ENCODE peak calls at places on chromosomes 4 and X, in six cellular contexts. V is psoas muscle, R is H9, X is heart left ventricle, B is pancreas, L is Peyer's patch. A is an unnamed sample.

GRCh38 chr4:147138171-147138570 is 192.5 kb upstream of the TTC29 start:
- DNase-seq in L (no peak), X (no peak), R (no peak), B (no peak), V (no peak), A (no peak)

GRCh38 chr4:80171251-80171650 is 26.1 kb upstream of the PRDM8 start:
- DNase-seq in V (no peak), X (no peak), L (no peak), B (no peak), R (no peak), A (no peak)

GRCh38 chrX:24253030-24253429 is 60.8 kb downstream of the SUPT20HL2 start:
- DNase-seq in X (no peak), B (no peak), V (no peak), R (no peak), L (no peak), A (no peak)

GRCh38 chr4:170138580-170139194 is 48.9 kb upstream of the AADAT start:
- DNase-seq in X (peak), L (peak), V (peak), B (no peak), R (peak), A (peak)

GRCh38 chr4:16079046-16079445 is 4.8 kb downstream of the PROM1 start:
- DNase-seq in B (no peak), L (no peak), V (no peak), X (no peak), R (no peak), A (no peak)

GRCh38 chr4:142083264-142083663 is 446.9 kb downstream of the IL15 start:
- DNase-seq in R (no peak), L (no peak), B (no peak), X (no peak), V (no peak), A (no peak)

GRCh38 chr4:122205687-122206086 is 53.6 kb downstream of the BLTP1 start:
- DNase-seq in V (no peak), X (no peak), L (no peak), R (no peak), B (no peak), A (no peak)

GRCh38 chrX:119455264-119455663 is 13.0 kb upstream of the SLC25A5 start:
- DNase-seq in X (no peak), B (no peak), V (no peak), L (no peak), R (no peak), A (no peak)

GRCh38 chrX:155028749-155029360 is 2.2 kb downstream of the FUNDC2 start:
- DNase-seq in R (no peak), V (no peak), L (no peak), X (no peak), B (no peak), A (no peak)

GRCh38 chrX:10048076-10048475 is 80.9 kb downstream of the CLDN34 start:
- DNase-seq in R (no peak), B (no peak), V (no peak), X (no peak), L (no peak), A (no peak)

GRCh38 chr4:112942077-112942476 is 107.4 kb upstream of the ANK2 start:
- DNase-seq in X (no peak), R (no peak), V (no peak), L (no peak), B (no peak), A (no peak)

GRCh38 chr4:82126641-82127040 is 247.2 kb downstream of the HNRNPD start:
- DNase-seq in R (no peak), V (no peak), X (no peak), B (no peak), L (no peak), A (no peak)

GRCh38 chr4:54550415-54551171 is 107.2 kb upstream of the KIT start:
- DNase-seq in L (no peak), V (no peak), B (no peak), R (no peak), X (no peak), A (no peak)

GRCh38 chr4:112708772-112709171 is 71.8 kb downstream of the LARP7 start:
- DNase-seq in R (no peak), L (no peak), B (no peak), X (no peak), V (no peak), A (no peak)

GRCh38 chrX:126985960-126986359 is 166.4 kb downstream of the PRR32 start:
- DNase-seq in R (no peak), V (no peak), L (no peak), X (no peak), B (no peak), A (no peak)

GRCh38 chr4:22427676-22428075 is 88.2 kb downstream of the ADGRA3 start:
- DNase-seq in X (no peak), L (no peak), V (no peak), B (no peak), R (no peak), A (no peak)

GRCh38 chr4:42282081-42282901 is 115.0 kb upstream of the SHISA3 start:
- DNase-seq in B (no peak), L (no peak), V (peak), X (no peak), R (peak), A (no peak)

GRCh38 chr4:8176547-8177399 is 18.2 kb upstream of the ABLIM2 start:
- DNase-seq in R (peak), V (peak), B (peak), X (peak), L (no peak), A (no peak)

GRCh38 chr4:156888762-156889161 is 82.8 kb downstream of the PDGFC start:
- DNase-seq in B (no peak), X (no peak), R (no peak), L (no peak), V (no peak), A (no peak)

GRCh38 chr4:24970191-24970590 is 57.3 kb upstream of the CCDC149 start:
- DNase-seq in R (no peak), V (no peak), B (no peak), L (no peak), X (no peak), A (no peak)

GRCh38 chr4:32268949-32269348 is 1548.8 kb downstream of the PCDH7 start:
- DNase-seq in B (no peak), L (no peak), R (no peak), X (no peak), V (no peak), A (no peak)

GRCh38 chr4:19266566-19266965 is 985.1 kb upstream of the SLIT2 start:
- DNase-seq in B (no peak), X (no peak), L (no peak), R (no peak), V (no peak), A (no peak)

GRCh38 chr4:139528377-139529005 is 27.5 kb downstream of the SETD7 start:
- DNase-seq in B (no peak), L (peak), R (no peak), X (peak), V (peak), A (no peak)

GRCh38 chr4:118284169-118284568 is 68.6 kb downstream of the PRSS12 start:
- DNase-seq in V (no peak), R (no peak), B (no peak), X (no peak), L (no peak), A (no peak)

GRCh38 chr4:8241895-8242696 is 27.5 kb upstream of the HTRA3 start:
- DNase-seq in V (peak), B (peak), R (peak), L (peak), X (peak), A (peak)

GRCh38 chrX:46327229-46328081 is 217.8 kb downstream of the ZNF674 start:
- DNase-seq in V (no peak), R (peak), X (no peak), L (no peak), B (peak), A (no peak)
- H3K27ac ChIP-seq in V (no peak), R (peak), X (peak), L (peak), B (peak), A (no peak)

GRCh38 chr4:57018930-57019329 is 40.2 kb downstream of the POLR2B start:
- DNase-seq in B (no peak), X (no peak), L (no peak), R (no peak), V (no peak), A (no peak)
- TF ChIP-seq CTCF in B (no peak), X (no peak), L (no peak), R (no peak), V (no peak), A (no peak)

GRCh38 chr4:173529505-173530325 is at the start of gene HAND2:
- DNase-seq in B (peak), X (peak), L (no peak), R (peak), V (peak), A (no peak)

GRCh38 chr4:173526724-173527102 is 3.3 kb downstream of the HAND2 start:
- DNase-seq in L (no peak), B (no peak), V (no peak), X (no peak), R (no peak), A (no peak)

GRCh38 chr4:173527103-173527876 is 2.7 kb downstream of the HAND2 start:
- DNase-seq in B (no peak), V (no peak), X (no peak), L (no peak), R (peak), A (no peak)

GRCh38 chr4:173530326-173531062 is 465 bp upstream of the HAND2 start:
- DNase-seq in V (no peak), B (no peak), L (no peak), R (no peak), X (no peak), A (no peak)

DNA sequence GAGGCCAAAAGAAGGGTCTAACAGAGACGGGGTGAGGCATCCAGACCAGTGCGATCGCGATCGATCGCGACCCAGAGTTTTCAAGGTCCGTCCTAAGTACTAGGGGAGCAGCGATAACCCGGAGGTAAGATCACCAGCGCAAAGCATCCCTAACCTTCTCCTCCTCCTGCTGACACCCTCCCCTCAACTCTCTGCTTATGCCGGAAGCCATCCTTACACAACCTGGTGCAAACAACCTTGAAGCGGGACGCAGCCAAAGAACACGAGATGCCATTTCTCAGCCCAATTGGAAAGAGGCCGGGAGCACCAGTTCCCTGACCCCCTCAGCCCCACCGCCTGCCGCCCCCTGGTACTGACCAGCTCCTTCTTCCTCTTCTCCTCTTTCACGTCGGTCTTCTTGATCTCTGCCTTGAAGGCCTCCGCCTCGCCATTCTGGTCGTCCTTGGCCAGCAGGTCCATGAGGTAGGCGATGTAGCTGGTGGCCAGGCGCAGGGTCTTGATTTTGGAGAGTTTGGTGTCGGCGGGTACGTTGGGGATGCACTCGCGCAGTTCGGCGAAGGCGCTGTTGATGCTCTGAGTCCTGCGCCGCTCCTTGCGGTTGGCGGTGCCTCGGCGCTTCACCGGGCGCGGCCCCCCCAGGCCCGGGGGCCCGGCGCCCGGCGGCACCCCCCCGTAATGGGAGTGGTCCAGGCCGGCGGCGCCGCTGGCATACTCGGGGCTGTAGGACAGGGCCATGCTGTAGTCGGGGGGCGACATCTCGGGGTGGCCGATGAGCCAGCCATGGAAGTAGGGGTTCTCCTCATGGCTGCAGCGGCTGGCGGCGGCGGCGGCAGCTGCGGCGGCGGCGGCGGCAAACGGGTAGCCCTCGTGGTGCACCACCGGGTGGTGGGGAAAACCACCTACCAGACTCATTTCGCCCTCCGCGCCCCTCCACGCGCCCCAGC is 1.4 kb downstream of the HAND2 start:
- DNase-seq in L (no peak), V (peak), R (peak), B (peak), X (peak), A (no peak)
- H3K27ac ChIP-seq in L (peak), V (no peak), R (no peak), B (no peak), X (peak), A (no peak)

DNA sequence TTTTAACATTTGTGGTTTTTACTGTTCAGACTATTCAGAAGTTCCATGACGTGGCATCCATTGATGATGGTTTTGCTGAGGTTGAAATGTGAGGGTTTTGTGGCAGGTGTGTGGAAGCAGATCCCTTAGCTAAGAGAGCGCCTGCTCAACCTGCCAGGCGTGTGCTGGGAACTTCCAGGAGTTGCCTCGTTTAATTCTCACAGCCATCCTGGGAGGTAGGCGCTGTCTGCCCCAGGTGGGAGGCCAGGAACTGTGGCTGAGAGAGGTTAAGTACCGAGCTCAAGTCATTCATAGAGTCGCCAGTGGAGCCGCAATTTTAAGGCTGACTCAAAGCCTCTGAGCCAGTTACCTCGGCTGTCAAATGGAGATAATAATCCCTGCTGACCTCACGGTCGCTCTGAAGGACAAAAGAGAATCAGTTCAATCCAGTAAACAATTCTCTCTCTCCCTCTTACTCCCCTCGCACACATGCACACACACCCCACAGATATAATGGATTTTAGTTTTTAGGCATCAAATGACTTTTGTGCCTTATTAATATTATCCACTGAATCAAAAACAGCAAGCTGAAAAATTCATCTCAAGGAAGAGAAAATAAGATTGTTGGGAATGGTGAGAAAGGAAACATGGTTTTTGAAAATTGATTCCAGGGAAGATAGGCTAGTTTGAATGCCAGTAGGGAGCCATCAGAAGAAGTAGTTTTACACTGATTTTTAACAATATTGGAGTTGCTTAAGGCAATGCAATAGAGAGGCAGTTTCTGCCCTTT is 171.4 kb downstream of the PTTG2 start:
- DNase-seq in R (peak), L (no peak), B (no peak), X (no peak), V (no peak), A (peak)
- TF ChIP-seq CTCF in R (no peak), L (no peak), B (no peak), X (no peak), V (no peak), A (no peak)

GRCh38 chrX:137563681-137564651 is 2.0 kb upstream of the ZIC3 start:
- DNase-seq in V (no peak), X (no peak), B (peak), R (peak), L (no peak), A (no peak)
- H3K27ac ChIP-seq in V (no peak), X (no peak), B (no peak), R (peak), L (no peak), A (no peak)

GRCh38 chr4:67122029-67122428 is 423.3 kb downstream of the CENPC start:
- DNase-seq in B (no peak), R (no peak), V (no peak), X (no peak), L (no peak), A (no peak)
- TF ChIP-seq CTCF in B (no peak), R (peak), V (no peak), X (no peak), L (no peak), A (no peak)

DNA sequence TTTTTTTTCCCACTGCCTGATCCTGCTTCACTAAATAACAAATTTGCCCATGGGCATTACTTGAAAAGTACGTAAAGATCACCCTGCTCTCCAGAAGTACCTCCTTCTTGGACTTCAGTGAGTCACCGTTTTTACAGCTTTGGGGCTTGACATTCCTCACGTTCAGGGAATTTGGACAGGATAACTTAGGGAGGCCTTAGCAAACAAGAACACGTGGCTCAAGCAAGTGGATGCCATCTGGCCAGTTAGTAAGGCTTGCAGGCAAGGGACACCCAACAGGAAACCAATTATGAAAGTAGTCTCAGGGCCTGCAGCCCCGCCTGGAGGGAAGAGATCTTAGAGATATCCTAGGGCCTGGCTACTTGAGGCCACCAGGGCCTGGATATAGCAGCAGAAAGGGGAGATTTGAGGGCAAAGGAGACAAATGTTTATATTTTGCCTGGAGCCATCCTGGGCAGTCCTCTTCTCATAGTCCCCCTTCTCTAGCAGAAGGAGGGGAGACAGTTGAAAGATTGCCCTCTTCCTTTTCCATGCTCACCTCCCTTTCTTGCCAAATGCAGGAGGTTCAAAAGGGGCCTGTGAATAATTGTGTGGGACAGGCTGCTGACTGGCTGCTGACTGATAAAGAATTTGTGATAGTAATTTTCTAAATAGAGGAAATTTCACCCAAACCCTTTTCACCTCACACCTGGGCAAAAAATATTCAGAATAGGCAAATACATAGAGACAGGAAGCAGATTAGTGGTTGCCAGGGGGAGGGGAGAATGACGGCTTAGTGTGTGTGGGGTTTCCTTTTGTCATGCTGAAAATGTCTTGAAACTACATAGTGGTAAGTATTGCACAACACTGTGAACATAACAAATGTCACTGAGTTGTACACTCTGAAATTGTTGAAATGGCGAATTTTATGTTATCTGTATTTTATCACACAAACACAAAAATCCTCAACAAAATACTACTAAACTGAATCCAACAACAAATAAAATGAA is 60.4 kb upstream of the PLAC1 start:
- DNase-seq in B (no peak), L (no peak), V (peak), R (no peak), X (no peak), A (no peak)
- H3K27ac ChIP-seq in B (no peak), L (no peak), V (no peak), R (no peak), X (no peak), A (no peak)

DNA sequence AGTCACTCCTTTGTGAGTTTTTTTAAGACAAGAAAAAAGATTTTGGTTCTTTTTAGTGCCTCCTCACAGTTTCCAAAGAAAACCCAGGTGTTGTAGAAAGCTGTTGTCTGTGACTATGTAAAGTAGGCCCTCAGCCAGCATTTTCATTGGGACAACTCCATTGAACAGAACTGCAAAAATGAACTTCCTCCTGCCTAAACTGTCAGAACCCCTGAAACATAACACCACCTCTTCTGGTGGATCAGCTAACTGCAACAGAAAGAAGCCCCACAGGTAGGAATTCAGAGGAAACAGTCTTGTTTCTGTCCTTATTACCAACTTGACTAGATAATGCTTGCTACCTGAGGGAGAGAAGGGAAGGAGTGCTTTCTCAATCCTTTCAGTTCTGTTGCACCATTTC is 3.4 kb upstream of the ATP11C start:
- DNase-seq in V (no peak), R (no peak), X (no peak), B (no peak), L (no peak), A (no peak)
- TF ChIP-seq CTCF in V (no peak), R (peak), X (no peak), B (no peak), L (no peak), A (no peak)

DNA sequence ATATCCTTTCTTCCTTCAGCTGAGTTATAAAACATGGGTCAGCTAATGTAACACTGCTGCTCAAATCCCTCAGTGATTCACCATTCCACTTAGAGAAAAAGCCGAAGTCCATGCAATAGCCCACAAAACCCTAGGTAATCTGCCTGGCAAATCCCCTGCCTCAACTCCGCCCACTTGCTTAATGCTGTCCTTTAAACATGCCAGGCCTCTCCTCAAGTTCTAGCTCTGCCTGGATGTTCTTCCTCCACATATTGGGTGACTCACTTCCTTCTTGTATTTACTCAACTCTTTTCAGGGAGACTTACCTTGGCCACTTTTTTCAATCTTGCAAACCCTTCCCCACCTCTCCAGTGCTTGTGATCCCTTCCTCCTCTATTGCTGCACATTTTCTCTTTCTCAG is 89.8 kb downstream of the EMCN start:
- DNase-seq in R (no peak), V (no peak), L (no peak), X (no peak), B (no peak), A (no peak)
- H3K27ac ChIP-seq in R (no peak), V (no peak), L (no peak), X (no peak), B (no peak), A (no peak)

A was measured in CD4-positive, alpha-beta T cell.